ENCODE peak calls at places on chromosomes 3 and 15, in seven cellular contexts. K is prostate gland, W is astrocyte, N is cardiac fibroblast, C is PC-3, D is AG10803, U is thoracic aorta. P is an unnamed sample.

GRCh38 chr3:112074616-112075497 is 11.3 kb upstream of the C3orf52 start:
- DNase-seq in U (no peak), C (peak; percentile 98), N (peak; percentile 86), K (peak; percentile 58), D (peak; percentile 80), W (peak; percentile 98), P (peak; percentile 100)

GRCh38 chr3:108588616-108589015 is 622 bp downstream of the CIP2A start:
- DNase-seq in K (no peak), W (no peak), N (no peak), U (no peak), D (no peak), C (no peak), P (peak; percentile 17)

GRCh38 chr3:52318186-52318793 is 2.2 kb downstream of the DNAH1 start:
- DNase-seq in D (no peak), U (no peak), N (no peak), K (no peak), W (no peak), C (no peak), P (no peak)

GRCh38 chr3:53056442-53056841 is 10.6 kb upstream of the SFMBT1 start:
- DNase-seq in D (no peak), N (no peak), W (no peak), C (peak; percentile 50), U (no peak), K (no peak), P (no peak)

GRCh38 chr15:32870240-32871033 is 152.6 kb downstream of the GREM1 start:
- DNase-seq in D (peak; percentile 97), C (peak; percentile 77), U (no peak), N (peak; percentile 92), W (peak; percentile 99), K (no peak), P (peak; percentile 52)

GRCh38 chr3:60754617-60755016 is 496.6 kb downstream of the FHIT start:
- DNase-seq in N (no peak), C (no peak), W (peak; percentile 52), U (no peak), K (no peak), D (peak; percentile 80), P (no peak)

GRCh38 chr3:63051920-63052319 is 176.7 kb upstream of the CADPS start:
- DNase-seq in W (peak; percentile 97), K (no peak), U (no peak), C (no peak), N (peak; percentile 3), D (peak; percentile 78), P (peak; percentile 8)

GRCh38 chr15:31083394-31083790 is 18.1 kb downstream of the TRPM1 start:
- DNase-seq in D (no peak), U (no peak), N (no peak), K (peak; percentile 17), W (no peak), C (peak; percentile 27), P (no peak)

GRCh38 chr15:40110866-40111550 is 2.3 kb upstream of the BMF start:
- DNase-seq in K (no peak), D (no peak), W (no peak), U (no peak), C (no peak), N (no peak), P (no peak)

GRCh38 chr15:88543065-88543776 is 3.3 kb downstream of the DET1 start:
- DNase-seq in U (no peak), N (no peak), K (no peak), D (no peak), W (no peak), C (no peak), P (no peak)

GRCh38 chr3:36397856-36398255 is 17.6 kb downstream of the STAC start:
- DNase-seq in N (no peak), C (no peak), U (no peak), W (no peak), K (no peak), D (peak; percentile 99), P (no peak)

GRCh38 chr3:94310736-94311135 is 247.9 kb downstream of the NSUN3 start:
- DNase-seq in K (no peak), U (no peak), W (no peak), C (peak; percentile 15), N (no peak), D (no peak), P (no peak)

GRCh38 chr3:13145131-13145825 is 72.0 kb upstream of the IQSEC1 start:
- DNase-seq in N (no peak), D (no peak), U (no peak), K (no peak), W (no peak), C (peak; percentile 30), P (no peak)

GRCh38 chr15:69719527-69719926 is 266.9 kb downstream of the RPLP1 start:
- DNase-seq in W (peak; percentile 34), C (no peak), K (no peak), U (no peak), D (no peak), N (peak; percentile 29), P (no peak)

GRCh38 chr3:133928136-133928893 is 32.6 kb upstream of the RAB6B start:
- DNase-seq in U (no peak), N (no peak), W (no peak), D (no peak), C (no peak), K (no peak), P (no peak)

GRCh38 chr15:69457304-69458280 is 5.0 kb downstream of the RPLP1 start:
- DNase-seq in U (no peak), W (no peak), D (no peak), C (no peak), K (no peak), N (no peak), P (no peak)

GRCh38 chr3:197508511-197508910 is 47.3 kb downstream of the BDH1 start:
- DNase-seq in C (no peak), W (no peak), D (no peak), K (no peak), N (no peak), U (no peak), P (no peak)

GRCh38 chr3:185728630-185729334 is 96.1 kb downstream of the IGF2BP2 start:
- DNase-seq in C (no peak), N (peak; percentile 56), W (peak; percentile 64), K (no peak), D (peak; percentile 81), U (no peak), P (no peak)

GRCh38 chr3:134377896-134378295 is 3.6 kb upstream of the AMOTL2 start:
- DNase-seq in C (no peak), K (no peak), U (no peak), N (no peak), W (no peak), D (no peak), P (no peak)

GRCh38 chr15:100920516-100921135 is 1.5 kb downstream of the LRRK1 start:
- DNase-seq in N (no peak), D (no peak), K (no peak), W (no peak), U (no peak), C (no peak), P (no peak)

GRCh38 chr15:100924436-100924835 is 5.3 kb downstream of the LRRK1 start:
- DNase-seq in U (no peak), K (no peak), W (no peak), C (no peak), D (no peak), N (no peak), P (no peak)

GRCh38 chr15:100923902-100924301 is 4.7 kb downstream of the LRRK1 start:
- DNase-seq in K (no peak), W (no peak), U (no peak), C (no peak), N (no peak), D (no peak), P (no peak)

GRCh38 chr15:100923076-100923475 is 3.9 kb downstream of the LRRK1 start:
- DNase-seq in C (no peak), U (no peak), W (no peak), K (no peak), N (no peak), D (no peak), P (no peak)

GRCh38 chr15:100922192-100923040 is 3.3 kb downstream of the LRRK1 start:
- DNase-seq in C (no peak), W (no peak), N (no peak), U (no peak), K (no peak), D (no peak), P (no peak)
- H3K4me3 ChIP-seq in C (no peak overlapping the region), W (no peak overlapping the region), N (no peak overlapping the region), U (no peak overlapping the region), K (no peak overlapping the region), D (no peak overlapping the region), P (no peak overlapping the region)

DNA sequence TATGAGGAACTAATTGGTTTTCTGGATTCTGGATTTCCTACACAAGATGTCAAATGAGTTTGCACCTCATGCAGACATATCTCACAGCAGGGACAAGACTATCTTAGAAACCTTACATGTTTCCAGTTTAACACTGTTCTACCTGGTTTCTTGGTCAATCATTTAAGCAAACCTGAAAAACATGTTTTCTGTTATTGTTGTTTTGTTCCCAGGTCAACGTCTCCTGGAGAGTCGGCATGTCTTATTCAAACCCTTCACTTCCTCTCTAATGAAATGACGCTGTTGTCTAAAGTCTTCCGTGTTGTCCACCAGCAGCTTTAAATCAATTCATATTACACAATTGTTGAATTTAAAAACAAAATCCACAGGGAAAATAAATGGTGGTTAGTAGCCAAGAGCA is 150.9 kb downstream of the CNTN3 start:
- DNase-seq in W (no peak), D (no peak), K (no peak), C (no peak), U (no peak), N (no peak), P (peak; percentile 25)
- TF ChIP-seq CTCF in W (no peak), D (no peak), K (no peak), C (no peak), U (no peak), N (no peak), P (no peak)

GRCh38 chr3:105791919-105792786 is 76.7 kb downstream of the CBLB start:
- DNase-seq in D (peak; percentile 96), U (peak; percentile 43), N (peak; percentile 97), C (no peak), W (peak; percentile 99), K (no peak), P (peak; percentile 68)
- H3K4me3 ChIP-seq in D (no peak overlapping the region), U (no peak overlapping the region), N (no peak overlapping the region), C (no peak overlapping the region), W (no peak overlapping the region), K (no peak overlapping the region), P (no peak overlapping the region)

GRCh38 chr15:77866186-77866585 is 211.3 kb downstream of the TBC1D2B start:
- DNase-seq in C (no peak), D (no peak), W (no peak), N (no peak), K (no peak), U (no peak), P (no peak)

GRCh38 chr15:77864211-77865105 is 213.1 kb downstream of the TBC1D2B start:
- DNase-seq in D (no peak), W (no peak), N (no peak), U (no peak), C (no peak), K (no peak), P (no peak)

GRCh38 chr15:77865106-77865630 is 212.3 kb downstream of the TBC1D2B start:
- DNase-seq in D (no peak), N (no peak), C (no peak), U (no peak), W (no peak), K (no peak), P (no peak)

GRCh38 chr15:77866596-77867125 is 210.8 kb downstream of the TBC1D2B start:
- DNase-seq in K (no peak), U (no peak), W (no peak), D (no peak), C (no peak), N (no peak), P (no peak)

DNA sequence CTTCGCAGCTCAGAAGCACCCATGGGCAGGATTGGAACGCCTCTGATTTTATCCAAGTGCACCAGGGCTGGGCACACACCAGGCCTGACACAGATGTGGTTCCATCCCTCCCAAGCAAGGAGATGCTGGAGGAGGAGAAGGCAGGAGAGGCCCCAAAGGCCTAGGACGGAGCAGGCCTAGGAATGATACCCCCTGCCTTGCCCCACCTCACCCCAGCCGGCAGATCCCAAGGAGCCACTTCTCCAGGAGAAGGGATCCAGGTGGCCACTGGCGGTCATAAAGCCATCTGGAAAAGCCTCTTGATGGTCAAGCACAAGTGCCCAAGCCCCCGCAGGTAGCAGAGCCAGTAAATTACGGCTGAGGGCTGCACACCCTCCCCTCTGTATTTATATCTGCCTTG is 211.8 kb downstream of the TBC1D2B start:
- DNase-seq in K (no peak), W (no peak), C (no peak), U (no peak), D (no peak), N (no peak), P (no peak)
- TF ChIP-seq CTCF in K (no peak), W (no peak), C (no peak), U (no peak), D (no peak), N (no peak), P (no peak)